ENCODE peak calls at places on chromosomes 12 and 14, in ten cellular contexts. One of them, this sample, is unnamed.

GRCh38 chr12:131375261-131375971 is 335.5 kb upstream of the SFSWAP start:
- DNase-seq in tibial nerve: no peak
- DNase-seq in K562: no peak
- DNase-seq in uterus: no peak
- DNase-seq in A549: no peak
- DNase-seq in esophagus squamous epithelium: no peak
- DNase-seq in testis: peak
- DNase-seq in sigmoid colon: peak
- DNase-seq in IMR-90: no peak
- DNase-seq in adrenal gland: no peak
- DNase-seq in this sample: peak

GRCh38 chr14:106508216-106508615 is 981.8 kb downstream of the TMEM121 start:
- DNase-seq in tibial nerve: no peak
- DNase-seq in K562: no peak
- DNase-seq in uterus: no peak
- DNase-seq in A549: no peak
- DNase-seq in esophagus squamous epithelium: no peak
- DNase-seq in testis: no peak
- DNase-seq in sigmoid colon: no peak
- DNase-seq in IMR-90: no peak
- DNase-seq in adrenal gland: no peak
- DNase-seq in this sample: no peak

GRCh38 chr12:3680919-3681594 is 71.9 kb downstream of the CRACR2A start:
- DNase-seq in tibial nerve: peak
- DNase-seq in K562: no peak
- DNase-seq in uterus: no peak
- DNase-seq in A549: no peak
- DNase-seq in esophagus squamous epithelium: no peak
- DNase-seq in testis: peak
- DNase-seq in sigmoid colon: no peak
- DNase-seq in IMR-90: no peak
- DNase-seq in adrenal gland: peak
- DNase-seq in this sample: no peak

GRCh38 chr12:97229036-97229435 is 233.6 kb upstream of the RMST start:
- DNase-seq in tibial nerve: no peak
- DNase-seq in K562: no peak
- DNase-seq in uterus: no peak
- DNase-seq in A549: no peak
- DNase-seq in esophagus squamous epithelium: no peak
- DNase-seq in testis: no peak
- DNase-seq in sigmoid colon: no peak
- DNase-seq in IMR-90: no peak
- DNase-seq in adrenal gland: no peak
- DNase-seq in this sample: no peak

GRCh38 chr14:36981832-36982528 is 190.4 kb downstream of the SLC25A21 start:
- DNase-seq in tibial nerve: no peak
- DNase-seq in K562: no peak
- DNase-seq in uterus: no peak
- DNase-seq in A549: peak
- DNase-seq in esophagus squamous epithelium: no peak
- DNase-seq in testis: no peak
- DNase-seq in sigmoid colon: no peak
- DNase-seq in IMR-90: peak
- DNase-seq in adrenal gland: no peak
- DNase-seq in this sample: no peak

GRCh38 chr14:96145116-96145864 is 59.3 kb upstream of the BDKRB2 start:
- DNase-seq in tibial nerve: no peak
- DNase-seq in K562: no peak
- DNase-seq in uterus: no peak
- DNase-seq in A549: no peak
- DNase-seq in esophagus squamous epithelium: no peak
- DNase-seq in testis: no peak
- DNase-seq in sigmoid colon: no peak
- DNase-seq in IMR-90: peak
- DNase-seq in adrenal gland: no peak
- DNase-seq in this sample: no peak

GRCh38 chr14:55556929-55557623 is 22.9 kb upstream of the KTN1 start:
- DNase-seq in tibial nerve: no peak
- DNase-seq in K562: no peak
- DNase-seq in uterus: peak
- DNase-seq in A549: peak
- DNase-seq in esophagus squamous epithelium: no peak
- DNase-seq in testis: peak
- DNase-seq in sigmoid colon: peak
- DNase-seq in IMR-90: peak
- DNase-seq in adrenal gland: peak
- DNase-seq in this sample: peak

GRCh38 chr12:132074216-132074615 is 69.9 kb downstream of the DDX51 start:
- DNase-seq in tibial nerve: no peak
- DNase-seq in K562: no peak
- DNase-seq in uterus: no peak
- DNase-seq in A549: no peak
- DNase-seq in esophagus squamous epithelium: no peak
- DNase-seq in testis: peak
- DNase-seq in sigmoid colon: no peak
- DNase-seq in IMR-90: no peak
- DNase-seq in adrenal gland: no peak
- DNase-seq in this sample: no peak

GRCh38 chr12:98022961-98023360 is 492.4 kb upstream of the TMPO start:
- DNase-seq in tibial nerve: no peak
- DNase-seq in K562: no peak
- DNase-seq in uterus: no peak
- DNase-seq in A549: no peak
- DNase-seq in esophagus squamous epithelium: no peak
- DNase-seq in testis: no peak
- DNase-seq in sigmoid colon: no peak
- DNase-seq in IMR-90: no peak
- DNase-seq in adrenal gland: no peak
- DNase-seq in this sample: no peak

GRCh38 chr12:9760699-9761406 is at the start of gene CD69:
- DNase-seq in tibial nerve: no peak
- DNase-seq in K562: no peak
- DNase-seq in uterus: no peak
- DNase-seq in A549: no peak
- DNase-seq in esophagus squamous epithelium: no peak
- DNase-seq in testis: peak
- DNase-seq in sigmoid colon: no peak
- DNase-seq in IMR-90: no peak
- DNase-seq in adrenal gland: peak
- DNase-seq in this sample: peak

GRCh38 chr14:38238881-38239280 is 17.0 kb downstream of the CLEC14A start:
- DNase-seq in tibial nerve: no peak
- DNase-seq in K562: no peak
- DNase-seq in uterus: no peak
- DNase-seq in A549: no peak
- DNase-seq in esophagus squamous epithelium: no peak
- DNase-seq in testis: no peak
- DNase-seq in sigmoid colon: no peak
- DNase-seq in IMR-90: no peak
- DNase-seq in adrenal gland: no peak
- DNase-seq in this sample: no peak

GRCh38 chr14:74169906-74170305 is 69.3 kb upstream of the VSX2 start:
- DNase-seq in tibial nerve: no peak
- DNase-seq in K562: no peak
- DNase-seq in uterus: no peak
- DNase-seq in A549: no peak
- DNase-seq in esophagus squamous epithelium: no peak
- DNase-seq in testis: no peak
- DNase-seq in sigmoid colon: no peak
- DNase-seq in IMR-90: no peak
- DNase-seq in adrenal gland: no peak
- DNase-seq in this sample: no peak

GRCh38 chr14:74417611-74418010 is 8.4 kb downstream of the SYNDIG1L start:
- DNase-seq in tibial nerve: no peak
- DNase-seq in K562: no peak
- DNase-seq in uterus: no peak
- DNase-seq in A549: no peak
- DNase-seq in esophagus squamous epithelium: no peak
- DNase-seq in testis: no peak
- DNase-seq in sigmoid colon: no peak
- DNase-seq in IMR-90: no peak
- DNase-seq in adrenal gland: no peak
- DNase-seq in this sample: no peak

GRCh38 chr12:1773937-1774655 is 46.3 kb upstream of the LRTM2 start:
- DNase-seq in tibial nerve: no peak
- DNase-seq in K562: no peak
- DNase-seq in uterus: no peak
- DNase-seq in A549: no peak
- DNase-seq in esophagus squamous epithelium: no peak
- DNase-seq in testis: no peak
- DNase-seq in sigmoid colon: no peak
- DNase-seq in IMR-90: peak
- DNase-seq in adrenal gland: no peak
- DNase-seq in this sample: no peak

GRCh38 chr14:81162941-81163340 is 57.8 kb downstream of the GTF2A1 start:
- DNase-seq in tibial nerve: no peak
- DNase-seq in K562: no peak
- DNase-seq in uterus: no peak
- DNase-seq in A549: peak
- DNase-seq in esophagus squamous epithelium: no peak
- DNase-seq in testis: no peak
- DNase-seq in sigmoid colon: no peak
- DNase-seq in IMR-90: peak
- DNase-seq in adrenal gland: no peak
- DNase-seq in this sample: no peak

DNA sequence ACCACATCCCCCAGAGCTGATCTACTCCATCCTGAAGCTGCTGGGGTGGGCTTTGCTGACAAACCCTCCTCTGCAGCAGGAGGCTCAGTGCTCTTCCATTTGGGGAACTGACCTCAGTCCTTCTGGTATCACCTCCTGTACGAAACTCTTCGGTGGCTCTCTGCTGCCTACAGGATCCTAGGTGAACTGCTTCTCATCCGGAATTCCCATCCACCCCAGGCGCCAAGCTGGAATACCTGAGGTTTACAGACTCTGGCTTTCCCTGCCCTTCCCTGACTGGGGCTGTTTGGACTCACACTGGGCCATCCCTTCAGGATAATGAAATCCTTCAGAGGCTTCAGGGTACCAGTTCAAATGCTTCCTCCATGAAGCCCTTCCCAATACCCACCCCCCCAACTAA is 26.2 kb downstream of the GCN1 start:
- DNase-seq in tibial nerve: no peak
- DNase-seq in K562: no peak
- DNase-seq in uterus: no peak
- DNase-seq in A549: no peak
- DNase-seq in esophagus squamous epithelium: no peak
- DNase-seq in testis: no peak
- DNase-seq in sigmoid colon: no peak
- DNase-seq in IMR-90: no peak
- DNase-seq in adrenal gland: no peak
- DNase-seq in this sample: no peak
- TF ChIP-seq POLR2A in tibial nerve: no peak
- TF ChIP-seq POLR2A in K562: no peak
- TF ChIP-seq POLR2A in uterus: no peak
- TF ChIP-seq POLR2A in A549: no peak
- TF ChIP-seq POLR2A in esophagus squamous epithelium: no peak
- TF ChIP-seq POLR2A in testis: no peak
- TF ChIP-seq POLR2A in sigmoid colon: no peak
- TF ChIP-seq POLR2A in IMR-90: no peak
- TF ChIP-seq POLR2A in adrenal gland: no peak
- TF ChIP-seq POLR2A in this sample: no peak

GRCh38 chr14:99508896-99509629 is 27.9 kb downstream of the CCNK start:
- DNase-seq in tibial nerve: no peak
- DNase-seq in K562: peak
- DNase-seq in uterus: peak
- DNase-seq in A549: no peak
- DNase-seq in esophagus squamous epithelium: no peak
- DNase-seq in testis: no peak
- DNase-seq in sigmoid colon: no peak
- DNase-seq in IMR-90: no peak
- DNase-seq in adrenal gland: no peak
- DNase-seq in this sample: peak
- TF ChIP-seq POLR2A in tibial nerve: no peak
- TF ChIP-seq POLR2A in K562: no peak
- TF ChIP-seq POLR2A in uterus: no peak
- TF ChIP-seq POLR2A in A549: no peak
- TF ChIP-seq POLR2A in esophagus squamous epithelium: no peak
- TF ChIP-seq POLR2A in testis: no peak
- TF ChIP-seq POLR2A in sigmoid colon: no peak
- TF ChIP-seq POLR2A in IMR-90: no peak
- TF ChIP-seq POLR2A in adrenal gland: no peak
- TF ChIP-seq POLR2A in this sample: no peak

GRCh38 chr14:24310666-24311604 is at the start of gene LTB4R:
- DNase-seq in tibial nerve: no peak
- DNase-seq in K562: no peak
- DNase-seq in uterus: no peak
- DNase-seq in A549: no peak
- DNase-seq in esophagus squamous epithelium: no peak
- DNase-seq in testis: peak
- DNase-seq in sigmoid colon: peak
- DNase-seq in IMR-90: peak
- DNase-seq in adrenal gland: peak
- DNase-seq in this sample: no peak
- TF ChIP-seq POLR2A in tibial nerve: peak
- TF ChIP-seq POLR2A in K562: no peak
- TF ChIP-seq POLR2A in uterus: no peak
- TF ChIP-seq POLR2A in A549: no peak
- TF ChIP-seq POLR2A in esophagus squamous epithelium: peak
- TF ChIP-seq POLR2A in testis: no peak
- TF ChIP-seq POLR2A in sigmoid colon: no peak
- TF ChIP-seq POLR2A in IMR-90: no peak
- TF ChIP-seq POLR2A in adrenal gland: peak
- TF ChIP-seq POLR2A in this sample: no peak

GRCh38 chr12:168201-168600 is 45.8 kb downstream of the SLC6A12 start:
- DNase-seq in tibial nerve: no peak
- DNase-seq in K562: no peak
- DNase-seq in uterus: no peak
- DNase-seq in A549: no peak
- DNase-seq in esophagus squamous epithelium: no peak
- DNase-seq in testis: no peak
- DNase-seq in sigmoid colon: no peak
- DNase-seq in IMR-90: no peak
- DNase-seq in adrenal gland: no peak
- DNase-seq in this sample: no peak

GRCh38 chr12:166425-167091 is 47.4 kb downstream of the SLC6A12 start:
- DNase-seq in tibial nerve: no peak
- DNase-seq in K562: no peak
- DNase-seq in uterus: no peak
- DNase-seq in A549: no peak
- DNase-seq in esophagus squamous epithelium: no peak
- DNase-seq in testis: no peak
- DNase-seq in sigmoid colon: no peak
- DNase-seq in IMR-90: no peak
- DNase-seq in adrenal gland: no peak
- DNase-seq in this sample: no peak

GRCh38 chr12:164207-164606 is 49.8 kb downstream of the SLC6A12 start:
- DNase-seq in tibial nerve: no peak
- DNase-seq in K562: peak
- DNase-seq in uterus: no peak
- DNase-seq in A549: no peak
- DNase-seq in esophagus squamous epithelium: no peak
- DNase-seq in testis: no peak
- DNase-seq in sigmoid colon: no peak
- DNase-seq in IMR-90: no peak
- DNase-seq in adrenal gland: no peak
- DNase-seq in this sample: no peak

GRCh38 chr12:163406-163986 is 50.5 kb downstream of the SLC6A12 start:
- DNase-seq in tibial nerve: no peak
- DNase-seq in K562: no peak
- DNase-seq in uterus: no peak
- DNase-seq in A549: no peak
- DNase-seq in esophagus squamous epithelium: no peak
- DNase-seq in testis: no peak
- DNase-seq in sigmoid colon: no peak
- DNase-seq in IMR-90: no peak
- DNase-seq in adrenal gland: no peak
- DNase-seq in this sample: no peak

GRCh38 chr12:165862-166368 is 48.0 kb downstream of the SLC6A12 start:
- DNase-seq in tibial nerve: no peak
- DNase-seq in K562: no peak
- DNase-seq in uterus: no peak
- DNase-seq in A549: no peak
- DNase-seq in esophagus squamous epithelium: no peak
- DNase-seq in testis: no peak
- DNase-seq in sigmoid colon: no peak
- DNase-seq in IMR-90: no peak
- DNase-seq in adrenal gland: no peak
- DNase-seq in this sample: no peak
- TF ChIP-seq POLR2A in tibial nerve: no peak
- TF ChIP-seq POLR2A in K562: no peak
- TF ChIP-seq POLR2A in uterus: no peak
- TF ChIP-seq POLR2A in A549: no peak
- TF ChIP-seq POLR2A in esophagus squamous epithelium: no peak
- TF ChIP-seq POLR2A in testis: no peak
- TF ChIP-seq POLR2A in sigmoid colon: no peak
- TF ChIP-seq POLR2A in IMR-90: no peak
- TF ChIP-seq POLR2A in adrenal gland: no peak
- TF ChIP-seq POLR2A in this sample: no peak